ENCODE peak calls at places on chromosome X, in seven cellular contexts. H, D, Z, O, L, W and T are unnamed samples.

GRCh38 chrX:102650903-102651241 is 411 bp upstream of the GPRASP1 start:
- DNase-seq in H (no peak), D (no peak), Z (no peak), O (no peak), L (no peak), W (no peak), T (no peak)

GRCh38 chrX:131723646-131724045 is 179.8 kb downstream of the OR13H1 start:
- DNase-seq in H (no peak), D (no peak), Z (no peak), O (no peak), L (no peak), W (no peak), T (no peak)

GRCh38 chrX:39982927-39983326 is 114.8 kb downstream of the BCOR start:
- DNase-seq in H (no peak), D (no peak), Z (no peak), O (no peak), L (no peak), W (no peak), T (peak; percentile 89)

GRCh38 chrX:148135738-148136137 is 154.6 kb downstream of the FMR1NB start:
- DNase-seq in H (no peak), D (no peak), Z (no peak), O (no peak), L (no peak), W (no peak), T (peak; percentile 49)

GRCh38 chrX:123736333-123736921 is 3.6 kb upstream of the THOC2 start:
- DNase-seq in H (peak; percentile 63), D (no peak), Z (peak; percentile 1), O (peak; percentile 74), L (no peak), W (no peak), T (no peak)

GRCh38 chrX:74931214-74931613 is 6.0 kb upstream of the NEXMIF start:
- DNase-seq in H (no peak), D (peak; percentile 22), Z (no peak), O (peak; percentile 50), L (no peak), W (no peak), T (no peak)

GRCh38 chrX:74505437-74505836 is 84.1 kb downstream of the SLC16A2 start:
- DNase-seq in H (no peak), D (no peak), Z (no peak), O (no peak), L (no peak), W (no peak), T (peak; percentile 2)

GRCh38 chrX:103404225-103405008 is 28.1 kb downstream of the BEX3 start:
- DNase-seq in H (peak; percentile 88), D (peak; percentile 79), Z (peak; percentile 76), O (peak; percentile 68), L (peak; percentile 50), W (peak; percentile 67), T (peak; percentile 80)

GRCh38 chrX:53357799-53358530 is 64.5 kb downstream of the SMC1A start:
- DNase-seq in H (peak; percentile 36), D (no peak), Z (no peak), O (no peak), L (no peak), W (peak; percentile 56), T (no peak)

GRCh38 chrX:49064735-49065134 is 5.9 kb downstream of the CCDC120 start:
- DNase-seq in H (no peak), D (no peak), Z (no peak), O (no peak), L (no peak), W (no peak), T (no peak)

GRCh38 chrX:129690435-129690834 is 35.7 kb upstream of the APLN start:
- DNase-seq in H (no peak), D (no peak), Z (no peak), O (no peak), L (peak; percentile 48), W (no peak), T (no peak)

GRCh38 chrX:56788229-56788628 is 59.2 kb downstream of the NBDY start:
- DNase-seq in H (no peak), D (no peak), Z (no peak), O (no peak), L (no peak), W (no peak), T (no peak)

GRCh38 chrX:44938111-44938510 is 65.1 kb downstream of the KDM6A start:
- DNase-seq in H (no peak), D (no peak), Z (no peak), O (no peak), L (no peak), W (no peak), T (no peak)

GRCh38 chrX:68725966-68726365 is 78.5 kb downstream of the STARD8 start:
- DNase-seq in H (no peak), D (no peak), Z (no peak), O (no peak), L (no peak), W (no peak), T (no peak)

GRCh38 chrX:119690921-119691716 is 1.8 kb downstream of the SEPTIN6 start:
- DNase-seq in H (no peak), D (peak; percentile 74), Z (no peak), O (no peak), L (no peak), W (no peak), T (no peak)